ENCODE peak calls at places on chromosome 17, in six cellular contexts. One of them, this sample, is unnamed.

GRCh38 chr17:17770371-17771059 is 66.3 kb downstream of the SREBF1 start:
- DNase-seq in keratinocyte: no peak
- DNase-seq in RWPE1: no peak
- DNase-seq in GM13976: no peak
- DNase-seq in left ventricle myocardium inferior: no peak
- DNase-seq in WERI-Rb-1: peak
- DNase-seq in this sample: no peak

GRCh38 chr17:44501866-44502265 is 1.3 kb downstream of the GPATCH8 start:
- DNase-seq in WERI-Rb-1: no peak
- DNase-seq in left ventricle myocardium inferior: no peak
- DNase-seq in RWPE1: no peak
- DNase-seq in keratinocyte: no peak
- DNase-seq in GM13976: no peak
- DNase-seq in this sample: no peak

GRCh38 chr17:81040791-81041337 is 5.9 kb downstream of the BAIAP2 start:
- DNase-seq in WERI-Rb-1: peak
- DNase-seq in RWPE1: no peak
- DNase-seq in left ventricle myocardium inferior: no peak
- DNase-seq in keratinocyte: no peak
- DNase-seq in GM13976: peak
- DNase-seq in this sample: peak

GRCh38 chr17:59454633-59455105 is 110.7 kb upstream of the DHX40 start:
- DNase-seq in left ventricle myocardium inferior: no peak
- DNase-seq in keratinocyte: no peak
- DNase-seq in GM13976: no peak
- DNase-seq in WERI-Rb-1: no peak
- DNase-seq in RWPE1: no peak
- DNase-seq in this sample: no peak

GRCh38 chr17:76716146-76716833 is 5.5 kb upstream of the MXRA7 start:
- DNase-seq in GM13976: no peak
- DNase-seq in RWPE1: no peak
- DNase-seq in keratinocyte: no peak
- DNase-seq in WERI-Rb-1: peak
- DNase-seq in left ventricle myocardium inferior: peak
- DNase-seq in this sample: peak

GRCh38 chr17:31309525-31309924 is 4.3 kb downstream of the EVI2B start:
- DNase-seq in RWPE1: no peak
- DNase-seq in keratinocyte: no peak
- DNase-seq in WERI-Rb-1: no peak
- DNase-seq in left ventricle myocardium inferior: no peak
- DNase-seq in GM13976: peak
- DNase-seq in this sample: no peak

GRCh38 chr17:69870091-69870530 is 204.9 kb upstream of the KCNJ16 start:
- DNase-seq in keratinocyte: peak
- DNase-seq in WERI-Rb-1: no peak
- DNase-seq in RWPE1: peak
- DNase-seq in left ventricle myocardium inferior: no peak
- DNase-seq in GM13976: no peak
- DNase-seq in this sample: no peak

GRCh38 chr17:49132699-49133364 is at the start of gene B4GALNT2:
- DNase-seq in keratinocyte: no peak
- DNase-seq in left ventricle myocardium inferior: no peak
- DNase-seq in RWPE1: no peak
- DNase-seq in GM13976: peak
- DNase-seq in WERI-Rb-1: no peak
- DNase-seq in this sample: peak

GRCh38 chr17:63344383-63344782 is 101.7 kb downstream of the CYB561 start:
- DNase-seq in left ventricle myocardium inferior: no peak
- DNase-seq in WERI-Rb-1: no peak
- DNase-seq in RWPE1: no peak
- DNase-seq in keratinocyte: no peak
- DNase-seq in GM13976: no peak
- DNase-seq in this sample: no peak

GRCh38 chr17:78118801-78119241 is 9.7 kb downstream of the TMC6 start:
- DNase-seq in keratinocyte: no peak
- DNase-seq in GM13976: no peak
- DNase-seq in RWPE1: no peak
- DNase-seq in left ventricle myocardium inferior: no peak
- DNase-seq in WERI-Rb-1: no peak
- DNase-seq in this sample: no peak

GRCh38 chr17:17044846-17045561 is 2.7 kb downstream of the MPRIP start:
- DNase-seq in GM13976: no peak
- DNase-seq in keratinocyte: no peak
- DNase-seq in RWPE1: no peak
- DNase-seq in WERI-Rb-1: peak
- DNase-seq in left ventricle myocardium inferior: no peak
- DNase-seq in this sample: peak

GRCh38 chr17:1034652-1035210 is 37.8 kb downstream of the TIMM22 start:
- DNase-seq in GM13976: no peak
- DNase-seq in keratinocyte: no peak
- DNase-seq in left ventricle myocardium inferior: no peak
- DNase-seq in WERI-Rb-1: peak
- DNase-seq in RWPE1: no peak
- DNase-seq in this sample: no peak

GRCh38 chr17:80480248-80480647 is 3.8 kb upstream of the NPTX1 start:
- DNase-seq in keratinocyte: no peak
- DNase-seq in left ventricle myocardium inferior: no peak
- DNase-seq in WERI-Rb-1: no peak
- DNase-seq in GM13976: no peak
- DNase-seq in RWPE1: no peak
- DNase-seq in this sample: no peak

GRCh38 chr17:41800601-41801373 is 11.0 kb downstream of the P3H4 start:
- DNase-seq in GM13976: no peak
- DNase-seq in RWPE1: peak
- DNase-seq in left ventricle myocardium inferior: no peak
- DNase-seq in keratinocyte: peak
- DNase-seq in WERI-Rb-1: no peak
- DNase-seq in this sample: no peak

GRCh38 chr17:48733632-48734327 is 5.2 kb upstream of the HOXB13 start:
- DNase-seq in keratinocyte: no peak
- DNase-seq in RWPE1: no peak
- DNase-seq in WERI-Rb-1: no peak
- DNase-seq in GM13976: no peak
- DNase-seq in left ventricle myocardium inferior: no peak
- DNase-seq in this sample: no peak

GRCh38 chr17:1898332-1898731 is 68.5 kb downstream of the RPA1 start:
- DNase-seq in left ventricle myocardium inferior: no peak
- DNase-seq in GM13976: no peak
- DNase-seq in WERI-Rb-1: no peak
- DNase-seq in RWPE1: no peak
- DNase-seq in keratinocyte: no peak
- DNase-seq in this sample: no peak

GRCh38 chr17:44203731-44204452 is 4.2 kb upstream of the ATXN7L3 start:
- DNase-seq in left ventricle myocardium inferior: no peak
- DNase-seq in RWPE1: no peak
- DNase-seq in WERI-Rb-1: peak
- DNase-seq in keratinocyte: no peak
- DNase-seq in GM13976: peak
- DNase-seq in this sample: peak

GRCh38 chr17:72212041-72212440 is 91.2 kb downstream of the SOX9 start:
- DNase-seq in WERI-Rb-1: no peak
- DNase-seq in GM13976: no peak
- DNase-seq in keratinocyte: no peak
- DNase-seq in left ventricle myocardium inferior: no peak
- DNase-seq in RWPE1: no peak
- DNase-seq in this sample: no peak
- TF ChIP-seq CTCF in WERI-Rb-1: no peak
- TF ChIP-seq CTCF in GM13976: no peak
- TF ChIP-seq CTCF in keratinocyte: no peak
- TF ChIP-seq CTCF in left ventricle myocardium inferior: no peak
- TF ChIP-seq CTCF in RWPE1: no peak
- TF ChIP-seq CTCF in this sample: no peak

GRCh38 chr17:60573139-60573975 is 26.6 kb upstream of the PPM1D start:
- DNase-seq in WERI-Rb-1: no peak
- DNase-seq in keratinocyte: no peak
- DNase-seq in GM13976: no peak
- DNase-seq in left ventricle myocardium inferior: no peak
- DNase-seq in RWPE1: no peak
- DNase-seq in this sample: no peak
- TF ChIP-seq CTCF in WERI-Rb-1: no peak
- TF ChIP-seq CTCF in keratinocyte: no peak
- TF ChIP-seq CTCF in GM13976: no peak
- TF ChIP-seq CTCF in left ventricle myocardium inferior: no peak
- TF ChIP-seq CTCF in RWPE1: no peak
- TF ChIP-seq CTCF in this sample: no peak

DNA sequence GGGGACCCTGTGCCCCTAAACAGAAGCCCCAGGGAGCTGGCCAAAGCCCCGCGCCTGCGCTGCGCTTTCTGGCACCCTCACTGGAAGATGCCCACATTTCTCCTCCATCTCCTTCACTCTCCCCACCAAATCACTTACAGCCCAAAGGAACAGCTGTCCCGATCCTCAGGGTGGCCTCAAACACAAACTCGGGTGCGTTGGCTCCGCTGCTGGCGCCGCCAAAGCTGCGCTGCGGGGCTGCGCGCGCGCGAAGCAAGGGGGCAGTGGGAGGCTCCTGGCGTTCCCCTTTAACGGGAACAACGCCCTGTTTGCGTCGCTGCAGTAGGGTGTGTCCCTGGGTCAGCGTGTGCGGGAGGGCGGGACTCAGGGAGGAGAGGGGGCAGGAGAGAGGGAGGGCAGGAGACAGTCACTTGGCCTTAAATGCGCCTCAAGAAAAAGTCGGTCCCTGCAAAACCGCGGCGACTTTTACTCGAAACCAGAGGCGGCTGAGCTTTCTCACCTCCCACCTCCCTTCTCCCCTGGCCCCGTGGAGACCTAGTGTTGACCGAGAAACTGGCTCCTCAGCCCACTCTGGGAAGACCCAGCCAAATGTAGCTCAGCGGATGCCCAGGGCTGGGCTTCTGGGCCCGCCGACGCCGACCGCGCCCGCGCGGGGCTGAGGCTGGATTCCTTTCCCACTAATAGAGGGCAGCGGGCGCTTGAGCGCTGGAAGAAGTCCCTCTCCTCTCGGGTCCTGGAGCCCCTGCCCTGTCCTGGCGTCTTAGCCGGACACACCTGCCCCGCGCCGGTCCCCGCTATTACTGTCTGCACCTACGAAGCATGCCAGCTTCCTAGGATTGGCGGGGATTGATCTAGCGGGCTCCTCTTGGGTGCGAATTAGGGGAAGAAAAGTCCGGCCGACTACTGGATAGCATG is 2.6 kb downstream of the PMP22 start:
- DNase-seq in GM13976: no peak
- DNase-seq in RWPE1: peak
- DNase-seq in WERI-Rb-1: peak
- DNase-seq in left ventricle myocardium inferior: peak
- DNase-seq in keratinocyte: no peak
- DNase-seq in this sample: peak
- TF ChIP-seq CTCF in GM13976: no peak
- TF ChIP-seq CTCF in RWPE1: no peak
- TF ChIP-seq CTCF in WERI-Rb-1: no peak
- TF ChIP-seq CTCF in left ventricle myocardium inferior: peak
- TF ChIP-seq CTCF in keratinocyte: no peak
- TF ChIP-seq CTCF in this sample: no peak

GRCh38 chr17:60671482-60671881 is 6.2 kb upstream of the BCAS3 start:
- DNase-seq in GM13976: no peak
- DNase-seq in left ventricle myocardium inferior: no peak
- DNase-seq in WERI-Rb-1: no peak
- DNase-seq in keratinocyte: no peak
- DNase-seq in RWPE1: no peak
- DNase-seq in this sample: no peak
- TF ChIP-seq CTCF in GM13976: no peak
- TF ChIP-seq CTCF in left ventricle myocardium inferior: no peak
- TF ChIP-seq CTCF in WERI-Rb-1: no peak
- TF ChIP-seq CTCF in keratinocyte: no peak
- TF ChIP-seq CTCF in RWPE1: no peak
- TF ChIP-seq CTCF in this sample: no peak

DNA sequence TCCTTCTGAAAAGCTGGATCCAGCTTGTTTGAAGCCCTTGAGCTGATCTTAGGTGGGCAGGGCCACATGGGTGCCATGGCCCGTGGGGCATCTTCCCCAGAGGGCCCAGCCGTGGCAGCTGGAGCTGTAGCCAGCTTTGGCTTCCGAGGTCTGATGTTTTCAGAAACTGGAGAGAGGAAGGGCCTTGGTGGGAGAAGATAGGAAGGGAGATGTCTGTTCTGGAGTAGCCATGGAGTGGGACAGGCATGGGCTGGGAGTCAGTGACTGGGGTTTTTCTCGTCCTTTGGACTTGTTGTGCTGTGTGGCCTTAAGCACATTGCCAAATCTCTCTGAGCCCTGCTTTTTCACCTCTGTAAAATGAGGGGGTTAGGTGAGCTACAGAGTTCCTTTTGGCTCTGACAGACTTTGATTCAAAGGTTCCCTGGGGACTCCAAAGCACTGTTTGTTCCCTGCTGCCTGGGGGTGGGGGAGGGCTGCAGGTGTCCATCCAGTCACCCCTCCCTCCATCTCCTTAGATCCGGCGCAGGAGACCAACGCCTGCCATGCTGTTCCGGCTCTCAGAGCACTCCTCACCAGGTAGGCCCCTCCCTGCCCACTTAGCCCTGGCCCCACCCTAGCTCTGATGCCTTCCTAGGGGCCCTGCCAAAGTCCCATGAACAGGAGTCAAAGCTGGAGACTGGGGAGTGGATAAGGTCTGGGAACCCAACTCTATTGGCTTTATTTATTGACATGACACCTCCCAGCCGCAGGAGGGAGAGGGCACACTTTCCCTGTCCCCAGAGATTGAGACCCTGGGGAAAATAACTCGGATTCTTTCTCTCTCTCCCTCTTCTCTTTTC is 2.1 kb downstream of the PPP1R1B start:
- DNase-seq in RWPE1: no peak
- DNase-seq in left ventricle myocardium inferior: no peak
- DNase-seq in GM13976: no peak
- DNase-seq in keratinocyte: no peak
- DNase-seq in WERI-Rb-1: no peak
- DNase-seq in this sample: no peak
- TF ChIP-seq CTCF in RWPE1: no peak
- TF ChIP-seq CTCF in left ventricle myocardium inferior: no peak
- TF ChIP-seq CTCF in GM13976: no peak
- TF ChIP-seq CTCF in keratinocyte: no peak
- TF ChIP-seq CTCF in WERI-Rb-1: no peak
- TF ChIP-seq CTCF in this sample: no peak

This sample was measured in activated CD8-positive, alpha-beta T cell treated with anti-CD3 and anti-CD28 coated beads for 36 hours.